ENCODE peak calls at places on chromosome 7, in seven cellular contexts. One of them, this sample, is unnamed.

GRCh38 chr7:105350906-105351305 is 37.8 kb downstream of the SRPK2 start:
- DNase-seq in left ventricle myocardium inferior: no peak
- DNase-seq in mucosa of descending colon: no peak
- DNase-seq in cardiac muscle cell: no peak
- DNase-seq in hepatocyte: no peak
- DNase-seq in kidney: no peak
- DNase-seq in epithelial cell of proximal tubule: no peak
- DNase-seq in this sample: no peak

GRCh38 chr7:4271716-4272015 is 410.4 kb upstream of the FOXK1 start:
- DNase-seq in left ventricle myocardium inferior: no peak
- DNase-seq in mucosa of descending colon: no peak
- DNase-seq in cardiac muscle cell: no peak
- DNase-seq in hepatocyte: no peak
- DNase-seq in kidney: no peak
- DNase-seq in epithelial cell of proximal tubule: no peak
- DNase-seq in this sample: no peak

GRCh38 chr7:108181073-108181985 is 51.2 kb upstream of the LAMB4 start:
- DNase-seq in left ventricle myocardium inferior: no peak
- DNase-seq in mucosa of descending colon: no peak
- DNase-seq in cardiac muscle cell: peak; percentile 51
- DNase-seq in hepatocyte: peak; percentile 68
- DNase-seq in kidney: no peak
- DNase-seq in epithelial cell of proximal tubule: peak; percentile 27
- DNase-seq in this sample: peak; percentile 62

GRCh38 chr7:14309432-14309831 is 320.0 kb upstream of the ETV1 start:
- DNase-seq in left ventricle myocardium inferior: no peak
- DNase-seq in mucosa of descending colon: no peak
- DNase-seq in cardiac muscle cell: no peak
- DNase-seq in hepatocyte: no peak
- DNase-seq in kidney: no peak
- DNase-seq in epithelial cell of proximal tubule: no peak
- DNase-seq in this sample: no peak

GRCh38 chr7:121376982-121377381 is 19.1 kb downstream of the FAM3C start:
- DNase-seq in left ventricle myocardium inferior: no peak
- DNase-seq in mucosa of descending colon: no peak
- DNase-seq in cardiac muscle cell: no peak
- DNase-seq in hepatocyte: no peak
- DNase-seq in kidney: no peak
- DNase-seq in epithelial cell of proximal tubule: no peak
- DNase-seq in this sample: no peak

GRCh38 chr7:122633472-122633871 is 65.4 kb downstream of the RNF133 start:
- DNase-seq in left ventricle myocardium inferior: no peak
- DNase-seq in mucosa of descending colon: no peak
- DNase-seq in cardiac muscle cell: no peak
- DNase-seq in hepatocyte: no peak
- DNase-seq in kidney: no peak
- DNase-seq in epithelial cell of proximal tubule: no peak
- DNase-seq in this sample: no peak

GRCh38 chr7:96218844-96219243 is 103.1 kb downstream of the SLC25A13 start:
- DNase-seq in left ventricle myocardium inferior: no peak
- DNase-seq in mucosa of descending colon: no peak
- DNase-seq in cardiac muscle cell: no peak
- DNase-seq in hepatocyte: no peak
- DNase-seq in kidney: no peak
- DNase-seq in epithelial cell of proximal tubule: no peak
- DNase-seq in this sample: no peak

GRCh38 chr7:156895024-156895780 is 2.2 kb upstream of the LMBR1 start:
- DNase-seq in left ventricle myocardium inferior: no peak
- DNase-seq in mucosa of descending colon: no peak
- DNase-seq in cardiac muscle cell: no peak
- DNase-seq in hepatocyte: no peak
- DNase-seq in kidney: no peak
- DNase-seq in epithelial cell of proximal tubule: no peak
- DNase-seq in this sample: peak; percentile 97

GRCh38 chr7:37346761-37347160 is 101.9 kb downstream of the ELMO1 start:
- DNase-seq in left ventricle myocardium inferior: no peak
- DNase-seq in mucosa of descending colon: no peak
- DNase-seq in cardiac muscle cell: no peak
- DNase-seq in hepatocyte: no peak
- DNase-seq in kidney: no peak
- DNase-seq in epithelial cell of proximal tubule: no peak
- DNase-seq in this sample: no peak

GRCh38 chr7:87318741-87319140 is 26.7 kb upstream of the CROT start:
- DNase-seq in left ventricle myocardium inferior: no peak
- DNase-seq in mucosa of descending colon: no peak
- DNase-seq in cardiac muscle cell: peak; percentile 38
- DNase-seq in hepatocyte: no peak
- DNase-seq in kidney: no peak
- DNase-seq in epithelial cell of proximal tubule: no peak
- DNase-seq in this sample: no peak

GRCh38 chr7:73706122-73707044 is 13.1 kb downstream of the STX1A start:
- DNase-seq in left ventricle myocardium inferior: no peak
- DNase-seq in mucosa of descending colon: no peak
- DNase-seq in cardiac muscle cell: no peak
- DNase-seq in hepatocyte: no peak
- DNase-seq in kidney: no peak
- DNase-seq in epithelial cell of proximal tubule: no peak
- DNase-seq in this sample: no peak

GRCh38 chr7:37045786-37046185 is 321.5 kb upstream of the AOAH start:
- DNase-seq in left ventricle myocardium inferior: no peak
- DNase-seq in mucosa of descending colon: no peak
- DNase-seq in cardiac muscle cell: no peak
- DNase-seq in hepatocyte: no peak
- DNase-seq in kidney: no peak
- DNase-seq in epithelial cell of proximal tubule: no peak
- DNase-seq in this sample: no peak

GRCh38 chr7:550881-551614 is 31.4 kb upstream of the PDGFA start:
- DNase-seq in left ventricle myocardium inferior: no peak
- DNase-seq in mucosa of descending colon: peak; percentile 46
- DNase-seq in cardiac muscle cell: no peak
- DNase-seq in hepatocyte: no peak
- DNase-seq in kidney: peak; percentile 68
- DNase-seq in epithelial cell of proximal tubule: no peak
- DNase-seq in this sample: no peak

GRCh38 chr7:47544416-47544815 is 37.5 kb downstream of the TNS3 start:
- DNase-seq in left ventricle myocardium inferior: no peak
- DNase-seq in mucosa of descending colon: no peak
- DNase-seq in cardiac muscle cell: no peak
- DNase-seq in hepatocyte: no peak
- DNase-seq in kidney: peak; percentile 7
- DNase-seq in epithelial cell of proximal tubule: no peak
- DNase-seq in this sample: no peak

GRCh38 chr7:28411876-28412662 is at the start of gene CREB5:
- DNase-seq in left ventricle myocardium inferior: no peak
- DNase-seq in mucosa of descending colon: no peak
- DNase-seq in cardiac muscle cell: peak; percentile 43
- DNase-seq in hepatocyte: peak; percentile 42
- DNase-seq in kidney: no peak
- DNase-seq in epithelial cell of proximal tubule: no peak
- DNase-seq in this sample: no peak
- H3K4me3 ChIP-seq in left ventricle myocardium inferior: peak within 1 kb of the TSS; percentile 88
- H3K4me3 ChIP-seq in mucosa of descending colon: no peak within 1 kb of the TSS
- H3K4me3 ChIP-seq in cardiac muscle cell: no peak within 1 kb of the TSS
- H3K4me3 ChIP-seq in hepatocyte: no peak within 1 kb of the TSS
- H3K4me3 ChIP-seq in kidney: no peak within 1 kb of the TSS
- H3K4me3 ChIP-seq in epithelial cell of proximal tubule: peak within 1 kb of the TSS; percentile 73
- H3K4me3 ChIP-seq in this sample: no peak within 1 kb of the TSS

GRCh38 chr7:147547252-147547897 is 1043.2 kb upstream of the C7orf33 start:
- DNase-seq in left ventricle myocardium inferior: no peak
- DNase-seq in mucosa of descending colon: no peak
- DNase-seq in cardiac muscle cell: peak; percentile 37
- DNase-seq in hepatocyte: peak; percentile 62
- DNase-seq in kidney: no peak
- DNase-seq in epithelial cell of proximal tubule: no peak
- DNase-seq in this sample: peak; percentile 55
- TF ChIP-seq CTCF in left ventricle myocardium inferior: peak; percentile 8
- TF ChIP-seq CTCF in mucosa of descending colon: no peak
- TF ChIP-seq CTCF in cardiac muscle cell: peak; percentile 60
- TF ChIP-seq CTCF in hepatocyte: peak; percentile 50
- TF ChIP-seq CTCF in kidney: peak; percentile 36
- TF ChIP-seq CTCF in epithelial cell of proximal tubule: peak; percentile 64
- TF ChIP-seq CTCF in this sample: peak; percentile 79

GRCh38 chr7:5396999-5397656 is 26.5 kb downstream of the TNRC18 start:
- DNase-seq in left ventricle myocardium inferior: peak; percentile 83
- DNase-seq in mucosa of descending colon: peak; percentile 96
- DNase-seq in cardiac muscle cell: no peak
- DNase-seq in hepatocyte: peak; percentile 63
- DNase-seq in kidney: peak; percentile 95
- DNase-seq in epithelial cell of proximal tubule: no peak
- DNase-seq in this sample: peak; percentile 100
- H3K4me3 ChIP-seq in left ventricle myocardium inferior: peak overlapping the region; percentile 54
- H3K4me3 ChIP-seq in mucosa of descending colon: peak overlapping the region; percentile 9
- H3K4me3 ChIP-seq in cardiac muscle cell: no peak overlapping the region
- H3K4me3 ChIP-seq in hepatocyte: no peak overlapping the region
- H3K4me3 ChIP-seq in kidney: no peak overlapping the region
- H3K4me3 ChIP-seq in epithelial cell of proximal tubule: no peak overlapping the region
- H3K4me3 ChIP-seq in this sample: peak overlapping the region; percentile 96

GRCh38 chr7:43108255-43109011 is 4.0 kb upstream of the HECW1 start:
- DNase-seq in left ventricle myocardium inferior: peak; percentile 44
- DNase-seq in mucosa of descending colon: peak; percentile 49
- DNase-seq in cardiac muscle cell: peak; percentile 79
- DNase-seq in hepatocyte: peak; percentile 83
- DNase-seq in kidney: peak; percentile 85
- DNase-seq in epithelial cell of proximal tubule: no peak
- DNase-seq in this sample: peak; percentile 55
- TF ChIP-seq CTCF in left ventricle myocardium inferior: peak; percentile 81
- TF ChIP-seq CTCF in mucosa of descending colon: peak; percentile 61
- TF ChIP-seq CTCF in cardiac muscle cell: peak; percentile 99
- TF ChIP-seq CTCF in hepatocyte: peak; percentile 78
- TF ChIP-seq CTCF in kidney: peak; percentile 59
- TF ChIP-seq CTCF in epithelial cell of proximal tubule: peak; percentile 97
- TF ChIP-seq CTCF in this sample: peak; percentile 98

This sample was measured in NB4.